ENCODE peak calls at places on chromosomes 13 and 19, in eight cellular contexts. B is GM23338, O is SK-N-SH, X is Panc1, Z is HepG2, J is K562, W is GM12878, Y is HCT116. N is an unnamed sample.

GRCh38 chr19:5246554-5247155 is 94.0 kb downstream of the PTPRS start:
- DNase-seq in B (no peak), O (no peak), X (no peak), Z (no peak), J (no peak), W (no peak), Y (no peak), N (no peak)

GRCh38 chr19:11377237-11377636 is 2.8 kb downstream of the SWSAP1 start:
- DNase-seq in B (peak), O (no peak), X (no peak), Z (no peak), J (peak), W (no peak), Y (no peak), N (peak)

GRCh38 chr19:53094749-53095575 is 8.3 kb downstream of the ZNF160 start:
- DNase-seq in B (peak), O (peak), X (no peak), Z (no peak), J (peak), W (no peak), Y (no peak), N (no peak)

GRCh38 chr19:1922803-1923202 is 17.6 kb downstream of the ADAT3 start:
- DNase-seq in B (no peak), O (no peak), X (no peak), Z (no peak), J (no peak), W (no peak), Y (no peak), N (no peak)

GRCh38 chr13:97307882-97308624 is 85.9 kb downstream of the MBNL2 start:
- DNase-seq in B (peak), O (peak), X (no peak), Z (peak), J (no peak), W (no peak), Y (peak), N (no peak)

GRCh38 chr13:45838171-45838745 is 13.3 kb downstream of the SIAH3 start:
- DNase-seq in B (peak), O (peak), X (no peak), Z (no peak), J (no peak), W (no peak), Y (no peak), N (no peak)

GRCh38 chr19:34213283-34213682 is 41.0 kb downstream of the LSM14A start:
- DNase-seq in B (no peak), O (no peak), X (no peak), Z (no peak), J (no peak), W (no peak), Y (no peak), N (no peak)

GRCh38 chr19:5665781-5666513 is 14.4 kb downstream of the MICOS13 start:
- DNase-seq in B (peak), O (no peak), X (no peak), Z (peak), J (peak), W (peak), Y (no peak), N (no peak)

GRCh38 chr13:91655731-91656130 is 257.3 kb downstream of the GPC5 start:
- DNase-seq in B (no peak), O (no peak), X (no peak), Z (no peak), J (no peak), W (no peak), Y (no peak), N (no peak)

GRCh38 chr19:6117534-6117933 is 7.2 kb upstream of the RFX2 start:
- DNase-seq in B (no peak), O (no peak), X (no peak), Z (no peak), J (no peak), W (no peak), Y (no peak), N (no peak)

GRCh38 chr19:46416077-46416709 is 2.8 kb upstream of the CCDC8 start:
- DNase-seq in B (peak), O (peak), X (no peak), Z (peak), J (peak), W (no peak), Y (peak), N (no peak)

GRCh38 chr13:94389544-94390351 is 89.7 kb downstream of the DCT start:
- DNase-seq in B (no peak), O (no peak), X (no peak), Z (no peak), J (no peak), W (no peak), Y (no peak), N (no peak)

GRCh38 chr13:36084131-36084530 is 47.1 kb downstream of the DCLK1 start:
- DNase-seq in B (no peak), O (no peak), X (no peak), Z (no peak), J (no peak), W (no peak), Y (no peak), N (no peak)

GRCh38 chr13:23960566-23961156 is 63.4 kb upstream of the C1QTNF9B start:
- DNase-seq in B (peak), O (no peak), X (peak), Z (peak), J (no peak), W (no peak), Y (peak), N (no peak)

GRCh38 chr13:86052141-86052540 is 252.9 kb upstream of the SLITRK6 start:
- DNase-seq in B (no peak), O (no peak), X (no peak), Z (no peak), J (no peak), W (no peak), Y (no peak), N (no peak)

GRCh38 chr13:86051134-86052103 is 252.2 kb upstream of the SLITRK6 start:
- DNase-seq in B (peak), O (no peak), X (no peak), Z (no peak), J (no peak), W (no peak), Y (no peak), N (no peak)
- TF ChIP-seq REST in B (no peak), O (no peak), X (no peak), Z (no peak), J (no peak), W (no peak), Y (no peak), N (no peak)

DNA sequence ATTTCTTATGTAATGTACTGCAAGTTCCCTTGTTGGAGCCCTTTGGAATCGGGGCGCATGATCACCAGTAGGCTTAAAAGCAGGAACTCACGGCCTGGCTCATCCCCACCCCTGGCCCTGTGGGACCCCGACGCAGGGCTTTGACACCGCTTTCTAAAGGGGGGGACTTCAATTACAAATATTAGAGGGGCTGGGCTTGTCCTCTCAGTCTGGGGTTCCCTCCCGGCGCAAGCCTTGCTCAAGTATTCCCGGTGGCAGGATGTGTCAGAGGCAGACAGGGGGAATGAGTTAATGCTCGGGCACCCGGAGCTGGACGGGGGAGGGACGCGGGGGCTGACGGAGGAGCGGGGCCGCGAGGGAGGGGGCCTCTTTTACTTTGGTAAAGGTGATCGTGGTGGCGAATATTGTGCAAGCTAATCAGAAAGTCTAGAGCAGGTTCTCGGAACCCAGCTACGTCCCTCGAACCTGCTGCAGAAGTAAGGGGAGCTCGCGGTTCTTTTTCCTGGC is 1.2 kb downstream of the FGF14 start:
- DNase-seq in B (peak), O (peak), X (no peak), Z (no peak), J (no peak), W (no peak), Y (no peak), N (no peak)
- TF ChIP-seq POLR2AphosphoS5 in B (no peak), O (no peak), X (no peak), Z (no peak), J (no peak), W (no peak), Y (no peak), N (no peak)

DNA sequence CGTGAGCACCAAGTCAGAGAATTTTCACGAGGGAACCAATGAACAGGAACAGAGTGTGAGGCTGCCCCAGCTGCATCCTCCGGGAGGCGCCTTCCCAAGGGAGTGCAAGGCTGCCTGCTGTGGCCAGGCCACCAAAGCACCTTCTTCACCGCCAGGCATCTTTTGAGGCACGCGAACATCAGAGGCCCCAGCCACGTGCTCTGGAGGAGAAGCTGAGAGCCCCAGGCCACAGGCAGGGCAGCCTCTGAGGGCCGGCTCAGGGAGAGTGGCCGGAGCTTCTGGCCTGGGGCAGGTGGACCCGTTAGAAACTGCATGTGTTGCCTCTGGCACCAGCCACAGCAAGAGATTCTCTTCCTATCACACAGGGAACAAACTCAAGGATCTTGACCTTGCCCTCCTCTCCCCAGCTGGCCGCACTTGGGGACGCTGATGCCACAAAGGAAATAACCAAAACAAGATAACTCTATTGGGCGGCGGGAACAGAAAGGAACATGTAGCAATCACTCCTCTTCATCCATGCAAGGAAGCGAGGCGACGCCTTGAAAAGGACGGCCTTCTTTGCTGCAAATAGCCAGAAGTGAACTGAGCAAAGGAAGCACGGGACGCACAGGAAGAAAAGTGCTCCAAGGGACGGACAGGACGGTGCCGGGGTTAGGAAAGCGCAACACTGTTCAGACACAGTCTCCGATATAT is 19.9 kb downstream of the GAS6 start:
- DNase-seq in B (peak), O (no peak), X (no peak), Z (no peak), J (no peak), W (no peak), Y (no peak), N (no peak)
- TF ChIP-seq CTCF in B (peak), O (no peak), X (no peak), Z (no peak), J (no peak), W (no peak), Y (no peak), N (no peak)

GRCh38 chr13:27959976-27960361 is 9.1 kb downstream of the CDX2 start:
- DNase-seq in B (no peak), O (no peak), X (no peak), Z (no peak), J (no peak), W (no peak), Y (no peak), N (no peak)

GRCh38 chr13:27961227-27962085 is 7.7 kb downstream of the CDX2 start:
- DNase-seq in B (peak), O (peak), X (no peak), Z (peak), J (no peak), W (no peak), Y (no peak), N (no peak)

GRCh38 chr13:27958928-27959539 is 10.1 kb downstream of the CDX2 start:
- DNase-seq in B (no peak), O (no peak), X (no peak), Z (no peak), J (no peak), W (no peak), Y (no peak), N (no peak)

GRCh38 chr13:27962128-27962841 is 6.8 kb downstream of the CDX2 start:
- DNase-seq in B (peak), O (peak), X (no peak), Z (peak), J (no peak), W (no peak), Y (no peak), N (no peak)

GRCh38 chr13:27960362-27961226 is 8.5 kb downstream of the CDX2 start:
- DNase-seq in B (peak), O (peak), X (no peak), Z (peak), J (peak), W (no peak), Y (no peak), N (peak)
- TF ChIP-seq REST in B (no peak), O (no peak), X (no peak), Z (peak), J (no peak), W (no peak), Y (no peak), N (no peak)

GRCh38 chr13:44577236-44578063 is 1.3 kb upstream of the TSC22D1 start:
- DNase-seq in B (peak), O (peak), X (peak), Z (peak), J (peak), W (peak), Y (peak), N (peak)
- TF ChIP-seq POLR2AphosphoS5 in B (peak), O (peak), X (peak), Z (peak), J (no peak), W (peak), Y (peak), N (no peak)

GRCh38 chr19:13952154-13953020 is at the start of gene DCAF15:
- DNase-seq in B (peak), O (peak), X (peak), Z (peak), J (peak), W (peak), Y (peak), N (peak)

GRCh38 chr19:13951043-13951442 is 1.3 kb upstream of the DCAF15 start:
- DNase-seq in B (no peak), O (no peak), X (no peak), Z (no peak), J (no peak), W (no peak), Y (no peak), N (no peak)

GRCh38 chr19:13951799-13952153 is 533 bp upstream of the DCAF15 start:
- DNase-seq in B (no peak), O (no peak), X (no peak), Z (no peak), J (no peak), W (no peak), Y (no peak), N (no peak)

GRCh38 chr19:13954185-13954584 is 1.9 kb downstream of the DCAF15 start:
- DNase-seq in B (no peak), O (no peak), X (no peak), Z (no peak), J (no peak), W (no peak), Y (no peak), N (no peak)

GRCh38 chr19:13953021-13953531 is 767 bp downstream of the DCAF15 start:
- DNase-seq in B (peak), O (no peak), X (no peak), Z (no peak), J (no peak), W (no peak), Y (no peak), N (peak)
- TF ChIP-seq CTCF in B (no peak), O (peak), X (no peak), Z (peak), J (peak), W (no peak), Y (no peak), N (no peak)

GRCh38 chr13:108859202-108860012 is 230.0 kb downstream of the MYO16 start:
- DNase-seq in B (peak), O (no peak), X (no peak), Z (no peak), J (no peak), W (no peak), Y (no peak), N (no peak)
- TF ChIP-seq REST in B (no peak), O (no peak), X (no peak), Z (no peak), J (no peak), W (no peak), Y (no peak), N (no peak)